ENCODE peak calls at places on chromosome 18, in eight cellular contexts. X, O, B, K, L, P, I and C are unnamed samples.

GRCh38 chr18:71583291-71583690 is 960.9 kb downstream of the CBLN2 start:
- DNase-seq in X (no peak), O (no peak), B (no peak), K (no peak), L (no peak), P (no peak), I (no peak), C (no peak)

GRCh38 chr18:2979027-2979570 is 33.8 kb downstream of the LPIN2 start:
- DNase-seq in X (peak), O (no peak), B (no peak), K (no peak), L (no peak), P (no peak), I (peak), C (peak)

GRCh38 chr18:42561521-42561920 is 554.0 kb downstream of the RIT2 start:
- DNase-seq in X (no peak), O (no peak), B (no peak), K (no peak), L (no peak), P (no peak), I (no peak), C (no peak)

GRCh38 chr18:76348267-76349066 is 146.6 kb downstream of the ZNF516 start:
- DNase-seq in X (no peak), O (no peak), B (no peak), K (no peak), L (peak), P (no peak), I (no peak), C (no peak)

GRCh38 chr18:3690682-3691066 is 240.7 kb downstream of the TGIF1 start:
- DNase-seq in X (peak), O (no peak), B (no peak), K (no peak), L (no peak), P (no peak), I (no peak), C (no peak)

GRCh38 chr18:49500136-49500921 is 13.3 kb upstream of the C18orf32 start:
- DNase-seq in X (no peak), O (no peak), B (no peak), K (no peak), L (peak), P (no peak), I (no peak), C (no peak)

GRCh38 chr18:5962362-5962761 is 67.0 kb upstream of the TMEM200C start:
- DNase-seq in X (no peak), O (no peak), B (no peak), K (no peak), L (peak), P (no peak), I (no peak), C (no peak)

GRCh38 chr18:60157810-60158209 is 214.8 kb downstream of the MC4R start:
- DNase-seq in X (no peak), O (no peak), B (no peak), K (no peak), L (no peak), P (no peak), I (no peak), C (no peak)

GRCh38 chr18:59631583-59632181 is 65.5 kb downstream of the CCBE1 start:
- DNase-seq in X (peak), O (no peak), B (no peak), K (peak), L (peak), P (peak), I (no peak), C (no peak)

GRCh38 chr18:42052137-42052708 is 97.2 kb downstream of the PIK3C3 start:
- DNase-seq in X (peak), O (no peak), B (no peak), K (no peak), L (no peak), P (no peak), I (no peak), C (peak)

GRCh38 chr18:39871976-39872375 is 2083.1 kb upstream of the PIK3C3 start:
- DNase-seq in X (no peak), O (no peak), B (no peak), K (no peak), L (no peak), P (no peak), I (no peak), C (no peak)

GRCh38 chr18:22846088-22846683 is 86.9 kb upstream of the RBBP8 start:
- DNase-seq in X (peak), O (no peak), B (no peak), K (no peak), L (no peak), P (peak), I (no peak), C (no peak)
- TF ChIP-seq CTCF in X (peak), O (peak), B (no peak), K (no peak), L (peak), P (peak), I (peak), C (peak)

DNA sequence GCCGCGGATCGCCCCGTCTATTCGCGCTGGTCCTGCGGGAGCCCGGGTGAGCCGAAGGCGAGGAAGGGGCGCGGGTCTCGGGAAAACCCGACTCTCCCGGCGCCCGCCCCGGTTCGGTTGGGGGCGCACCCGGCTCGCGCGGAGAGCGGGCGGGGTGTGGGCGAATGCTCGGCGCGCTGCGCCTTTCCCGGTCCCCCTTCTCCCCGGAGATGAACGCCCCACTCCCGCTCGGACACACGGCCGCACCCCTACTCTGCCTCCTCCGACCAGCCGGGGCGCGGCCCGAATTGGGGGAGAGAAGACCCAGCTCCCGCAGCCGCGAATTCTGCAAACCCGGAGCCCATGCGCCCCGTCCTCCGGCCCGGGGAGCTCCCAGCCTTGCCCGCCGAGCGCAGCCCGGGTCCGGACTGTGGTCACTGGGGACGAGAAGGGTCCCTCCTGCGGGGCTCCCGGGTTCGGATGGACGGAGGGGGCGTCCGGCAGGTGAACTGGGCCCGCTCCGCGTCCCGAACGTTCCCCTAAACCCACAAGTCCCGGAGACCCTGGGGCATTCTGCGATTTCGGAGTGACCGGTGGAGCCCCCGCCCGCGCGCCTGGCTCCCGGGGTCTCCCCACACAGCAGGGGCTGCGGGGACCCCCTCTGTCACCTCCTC is 734 bp downstream of the KCNG2 start:
- DNase-seq in X (no peak), O (no peak), B (no peak), K (peak), L (peak), P (no peak), I (no peak), C (no peak)
- TF ChIP-seq CTCF in X (no peak), O (no peak), B (no peak), K (no peak), L (no peak), P (no peak), I (no peak), C (no peak)

GRCh38 chr18:48316177-48316576 is 93.0 kb downstream of the ZBTB7C start:
- DNase-seq in X (no peak), O (no peak), B (no peak), K (no peak), L (no peak), P (no peak), I (no peak), C (no peak)

GRCh38 chr18:48319796-48320638 is 89.2 kb downstream of the ZBTB7C start:
- DNase-seq in X (peak), O (peak), B (no peak), K (no peak), L (peak), P (no peak), I (no peak), C (peak)

GRCh38 chr18:48320639-48320945 is 88.6 kb downstream of the ZBTB7C start:
- DNase-seq in X (no peak), O (no peak), B (no peak), K (no peak), L (no peak), P (no peak), I (no peak), C (no peak)

GRCh38 chr18:48318481-48318880 is 90.7 kb downstream of the ZBTB7C start:
- DNase-seq in X (no peak), O (no peak), B (no peak), K (peak), L (no peak), P (no peak), I (no peak), C (no peak)

DNA sequence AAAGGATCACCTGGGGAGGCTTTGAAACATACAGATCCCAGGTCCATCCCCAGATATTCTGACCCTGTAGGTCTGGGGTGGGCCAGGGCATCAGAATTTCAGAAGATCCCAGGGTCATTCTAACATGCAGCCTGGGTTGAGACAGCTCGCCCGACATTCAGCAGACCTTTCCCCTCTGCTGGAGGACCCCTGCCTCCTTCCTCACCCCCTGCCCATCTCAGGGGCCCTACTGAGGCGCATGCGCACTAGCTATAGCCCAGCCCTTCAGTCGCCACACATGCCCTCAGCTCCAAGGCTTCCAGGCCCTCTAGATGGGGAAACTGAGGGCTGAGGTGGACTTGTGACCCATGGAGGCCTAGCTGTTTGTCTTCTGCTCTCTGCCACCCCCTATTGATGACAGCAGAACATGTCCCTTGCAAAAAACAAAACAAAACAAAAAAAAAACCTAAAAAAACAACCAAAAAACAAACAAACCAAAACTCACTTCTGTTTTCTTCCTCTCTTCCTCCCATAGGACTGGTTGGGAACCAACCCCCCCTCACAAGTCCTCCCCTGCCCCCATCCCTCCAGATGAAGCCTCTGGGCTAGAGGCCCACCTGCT is 91.3 kb downstream of the ZBTB7C start:
- DNase-seq in X (no peak), O (no peak), B (no peak), K (no peak), L (no peak), P (no peak), I (no peak), C (no peak)
- TF ChIP-seq CTCF in X (no peak), O (no peak), B (no peak), K (no peak), L (peak), P (no peak), I (no peak), C (peak)

DNA sequence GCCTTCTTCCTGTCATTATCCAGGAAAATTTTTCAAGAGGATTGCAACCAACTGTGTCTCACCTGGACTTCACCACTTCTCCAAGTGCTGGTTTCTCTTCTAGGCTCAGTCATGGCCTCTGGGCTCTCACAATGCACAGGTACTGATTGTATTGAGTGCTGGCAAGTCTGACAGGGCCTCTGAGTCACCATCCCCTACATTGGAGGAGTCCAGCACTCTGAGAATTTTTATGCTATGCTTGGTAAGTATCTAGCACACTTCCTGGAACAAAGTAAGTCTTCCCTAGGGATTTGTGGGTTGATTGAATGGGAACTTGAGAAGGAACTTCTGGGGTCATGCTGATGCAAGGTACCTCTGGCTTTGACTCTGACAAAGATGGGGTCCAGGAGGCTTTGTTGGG is 147.2 kb upstream of the CELF4 start:
- DNase-seq in X (no peak), O (no peak), B (no peak), K (no peak), L (no peak), P (no peak), I (no peak), C (no peak)
- TF ChIP-seq CTCF in X (no peak), O (no peak), B (no peak), K (no peak), L (no peak), P (no peak), I (no peak), C (no peak)

DNA sequence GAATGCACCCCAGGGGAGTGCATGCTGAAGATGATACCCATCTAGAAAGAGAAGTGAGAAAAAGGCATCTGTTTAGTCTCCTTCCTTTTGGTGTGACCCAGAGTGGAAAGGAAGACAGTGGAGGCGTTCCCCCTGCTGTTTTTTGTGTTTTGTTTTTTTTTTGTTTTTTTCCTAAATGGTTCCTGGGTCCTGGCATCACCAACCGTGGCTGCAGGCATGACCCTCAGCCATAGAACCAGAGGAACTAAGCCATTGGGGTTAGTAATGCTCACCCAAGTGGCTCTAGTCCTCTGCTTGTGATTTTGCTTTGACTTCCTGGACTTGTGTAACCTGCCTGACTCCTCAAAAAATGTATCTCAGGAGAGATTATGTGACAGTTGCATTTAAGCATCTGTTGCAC is 451.3 kb downstream of the DCC start:
- DNase-seq in X (no peak), O (no peak), B (no peak), K (no peak), L (no peak), P (no peak), I (no peak), C (no peak)
- TF ChIP-seq CTCF in X (no peak), O (no peak), B (no peak), K (no peak), L (no peak), P (no peak), I (no peak), C (no peak)

GRCh38 chr18:61333746-61334490 is 688 bp downstream of the CDH20 start:
- DNase-seq in X (no peak), O (no peak), B (no peak), K (peak), L (peak), P (no peak), I (no peak), C (no peak)
- TF ChIP-seq CTCF in X (no peak), O (no peak), B (no peak), K (no peak), L (peak), P (no peak), I (no peak), C (no peak)

GRCh38 chr18:8982416-8983183 is 119.9 kb upstream of the NDUFV2 start:
- DNase-seq in X (peak), O (peak), B (no peak), K (peak), L (peak), P (no peak), I (peak), C (peak)
- TF ChIP-seq CTCF in X (peak), O (peak), B (no peak), K (no peak), L (peak), P (peak), I (peak), C (peak)

GRCh38 chr18:904135-905090 is at the start of gene ADCYAP1:
- DNase-seq in X (no peak), O (no peak), B (no peak), K (peak), L (peak), P (peak), I (no peak), C (no peak)
- TF ChIP-seq CTCF in X (no peak), O (no peak), B (no peak), K (no peak), L (peak), P (no peak), I (no peak), C (no peak)

GRCh38 chr18:24052053-24052452 is 37.5 kb downstream of the TTC39C start:
- DNase-seq in X (no peak), O (no peak), B (no peak), K (no peak), L (no peak), P (no peak), I (no peak), C (no peak)
- TF ChIP-seq CTCF in X (no peak), O (no peak), B (no peak), K (no peak), L (no peak), P (no peak), I (no peak), C (no peak)

GRCh38 chr18:56721031-56721430 is 69.9 kb downstream of the WDR7 start:
- DNase-seq in X (no peak), O (no peak), B (no peak), K (no peak), L (no peak), P (no peak), I (no peak), C (no peak)

GRCh38 chr18:56721491-56721890 is 70.3 kb downstream of the WDR7 start:
- DNase-seq in X (no peak), O (no peak), B (no peak), K (no peak), L (no peak), P (no peak), I (no peak), C (no peak)

GRCh38 chr18:56726906-56727305 is 75.7 kb downstream of the WDR7 start:
- DNase-seq in X (no peak), O (no peak), B (no peak), K (no peak), L (no peak), P (no peak), I (no peak), C (no peak)

GRCh38 chr18:56722518-56722917 is 71.4 kb downstream of the WDR7 start:
- DNase-seq in X (no peak), O (no peak), B (no peak), K (no peak), L (no peak), P (no peak), I (no peak), C (no peak)

DNA sequence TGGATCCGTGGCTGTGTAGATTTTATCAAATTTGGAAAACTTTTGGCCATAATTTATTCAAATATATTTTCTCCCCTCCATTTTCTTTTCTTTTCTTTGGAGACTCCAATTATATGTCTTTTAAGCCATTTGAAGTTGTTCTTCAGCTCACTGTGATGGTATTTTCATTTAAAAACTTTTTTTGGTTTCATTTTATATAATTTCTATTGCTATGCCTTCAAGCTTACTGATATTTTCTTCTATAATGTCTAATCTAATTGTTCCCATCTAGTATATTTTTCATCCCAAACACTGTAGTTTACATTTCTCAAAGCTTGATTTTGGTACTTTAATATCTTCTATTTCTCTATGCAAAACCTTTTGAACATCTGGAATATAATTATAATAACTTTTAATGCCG is 72.5 kb downstream of the WDR7 start:
- DNase-seq in X (no peak), O (no peak), B (no peak), K (no peak), L (no peak), P (no peak), I (no peak), C (no peak)
- TF ChIP-seq CTCF in X (no peak), O (no peak), B (no peak), K (no peak), L (no peak), P (no peak), I (no peak), C (no peak)